ENCODE peak calls at places on chromosome 15, in seven cellular contexts. One of them, this sample, is unnamed.
A peak's percentile ranks its signal among the peaks of the same experiment; 100 is the strongest.

GRCh38 chr15:85693277-85693676 is 101.4 kb downstream of the KLHL25 start:
- DNase-seq in H9: no peak
- DNase-seq in neuronal stem cell: no peak
- DNase-seq in trophoblast cell: no peak
- DNase-seq in IMR-90: no peak
- DNase-seq in mesenchymal stem cell: no peak
- DNase-seq in mesendoderm: no peak
- DNase-seq in this sample: no peak

GRCh38 chr15:88803241-88803919 is at the start of gene ACAN:
- DNase-seq in H9: peak; percentile 64
- DNase-seq in neuronal stem cell: peak; percentile 57
- DNase-seq in trophoblast cell: no peak
- DNase-seq in IMR-90: no peak
- DNase-seq in mesenchymal stem cell: no peak
- DNase-seq in mesendoderm: peak; percentile 32
- DNase-seq in this sample: peak; percentile 80

GRCh38 chr15:56950979-56951378 is 32.5 kb downstream of the TCF12 start:
- DNase-seq in H9: no peak
- DNase-seq in neuronal stem cell: no peak
- DNase-seq in trophoblast cell: no peak
- DNase-seq in IMR-90: no peak
- DNase-seq in mesenchymal stem cell: no peak
- DNase-seq in mesendoderm: no peak
- DNase-seq in this sample: no peak

GRCh38 chr15:39631357-39631756 is 50.5 kb downstream of the THBS1 start:
- DNase-seq in H9: no peak
- DNase-seq in neuronal stem cell: no peak
- DNase-seq in trophoblast cell: no peak
- DNase-seq in IMR-90: peak; percentile 45
- DNase-seq in mesenchymal stem cell: no peak
- DNase-seq in mesendoderm: peak; percentile 10
- DNase-seq in this sample: no peak

GRCh38 chr15:80309769-80310384 is 57.9 kb upstream of the CTXND1 start:
- DNase-seq in H9: no peak
- DNase-seq in neuronal stem cell: peak; percentile 30
- DNase-seq in trophoblast cell: peak; percentile 12
- DNase-seq in IMR-90: peak; percentile 34
- DNase-seq in mesenchymal stem cell: peak; percentile 17
- DNase-seq in mesendoderm: peak; percentile 55
- DNase-seq in this sample: no peak

GRCh38 chr15:31930967-31931366 is 99.3 kb upstream of the CHRNA7 start:
- DNase-seq in H9: no peak
- DNase-seq in neuronal stem cell: no peak
- DNase-seq in trophoblast cell: no peak
- DNase-seq in IMR-90: no peak
- DNase-seq in mesenchymal stem cell: no peak
- DNase-seq in mesendoderm: no peak
- DNase-seq in this sample: no peak

GRCh38 chr15:62886431-62887071 is 156.0 kb upstream of the TPM1 start:
- DNase-seq in H9: peak; percentile 58
- DNase-seq in neuronal stem cell: peak; percentile 39
- DNase-seq in trophoblast cell: no peak
- DNase-seq in IMR-90: peak; percentile 37
- DNase-seq in mesenchymal stem cell: peak; percentile 31
- DNase-seq in mesendoderm: peak; percentile 38
- DNase-seq in this sample: no peak

GRCh38 chr15:45205192-45205591 is 17.4 kb upstream of the SHF start:
- DNase-seq in H9: peak; percentile 76
- DNase-seq in neuronal stem cell: peak; percentile 63
- DNase-seq in trophoblast cell: peak; percentile 78
- DNase-seq in IMR-90: peak; percentile 69
- DNase-seq in mesenchymal stem cell: peak; percentile 65
- DNase-seq in mesendoderm: peak; percentile 87
- DNase-seq in this sample: no peak

GRCh38 chr15:51203797-51204196 is 109.1 kb upstream of the TNFAIP8L3 start:
- DNase-seq in H9: no peak
- DNase-seq in neuronal stem cell: no peak
- DNase-seq in trophoblast cell: no peak
- DNase-seq in IMR-90: peak; percentile 74
- DNase-seq in mesenchymal stem cell: no peak
- DNase-seq in mesendoderm: no peak
- DNase-seq in this sample: no peak

GRCh38 chr15:53759333-53759975 is at the start of gene WDR72:
- DNase-seq in H9: peak; percentile 81
- DNase-seq in neuronal stem cell: peak; percentile 11
- DNase-seq in trophoblast cell: no peak
- DNase-seq in IMR-90: no peak
- DNase-seq in mesenchymal stem cell: no peak
- DNase-seq in mesendoderm: peak; percentile 47
- DNase-seq in this sample: no peak

GRCh38 chr15:31236184-31237041 is 90.2 kb upstream of the KLF13 start:
- DNase-seq in H9: no peak
- DNase-seq in neuronal stem cell: no peak
- DNase-seq in trophoblast cell: peak; percentile 72
- DNase-seq in IMR-90: peak; percentile 94
- DNase-seq in mesenchymal stem cell: peak; percentile 94
- DNase-seq in mesendoderm: peak; percentile 59
- DNase-seq in this sample: no peak

GRCh38 chr15:35141743-35142356 is 56.8 kb upstream of the NANOGP8 start:
- DNase-seq in H9: no peak
- DNase-seq in neuronal stem cell: no peak
- DNase-seq in trophoblast cell: peak; percentile 69
- DNase-seq in IMR-90: peak; percentile 96
- DNase-seq in mesenchymal stem cell: peak; percentile 91
- DNase-seq in mesendoderm: no peak
- DNase-seq in this sample: no peak

GRCh38 chr15:88730751-88731150 is 72.5 kb upstream of the ACAN start:
- DNase-seq in H9: no peak
- DNase-seq in neuronal stem cell: no peak
- DNase-seq in trophoblast cell: no peak
- DNase-seq in IMR-90: no peak
- DNase-seq in mesenchymal stem cell: no peak
- DNase-seq in mesendoderm: no peak
- DNase-seq in this sample: no peak

GRCh38 chr15:68618339-68619302 is 39.8 kb downstream of the CORO2B start:
- DNase-seq in H9: no peak
- DNase-seq in neuronal stem cell: no peak
- DNase-seq in trophoblast cell: peak; percentile 13
- DNase-seq in IMR-90: peak; percentile 70
- DNase-seq in mesenchymal stem cell: peak; percentile 65
- DNase-seq in mesendoderm: peak; percentile 30
- DNase-seq in this sample: no peak

GRCh38 chr15:31366169-31366734 is 39.6 kb downstream of the KLF13 start:
- DNase-seq in H9: peak; percentile 59
- DNase-seq in neuronal stem cell: no peak
- DNase-seq in trophoblast cell: no peak
- DNase-seq in IMR-90: no peak
- DNase-seq in mesenchymal stem cell: no peak
- DNase-seq in mesendoderm: peak; percentile 77
- DNase-seq in this sample: no peak

GRCh38 chr15:68553994-68554715 is 24.6 kb upstream of the CORO2B start:
- DNase-seq in H9: peak; percentile 72
- DNase-seq in neuronal stem cell: peak; percentile 79
- DNase-seq in trophoblast cell: peak; percentile 90
- DNase-seq in IMR-90: peak; percentile 58
- DNase-seq in mesenchymal stem cell: peak; percentile 65
- DNase-seq in mesendoderm: peak; percentile 76
- DNase-seq in this sample: peak; percentile 94

GRCh38 chr15:92306662-92307061 is 87.0 kb upstream of the ST8SIA2 start:
- DNase-seq in H9: peak; percentile 64
- DNase-seq in neuronal stem cell: peak; percentile 46
- DNase-seq in trophoblast cell: peak; percentile 10
- DNase-seq in IMR-90: no peak
- DNase-seq in mesenchymal stem cell: no peak
- DNase-seq in mesendoderm: peak; percentile 95
- DNase-seq in this sample: no peak

GRCh38 chr15:99014803-99015676 is 7.4 kb upstream of the PGPEP1L start:
- DNase-seq in H9: peak; percentile 84
- DNase-seq in neuronal stem cell: peak; percentile 78
- DNase-seq in trophoblast cell: peak; percentile 82
- DNase-seq in IMR-90: peak; percentile 72
- DNase-seq in mesenchymal stem cell: peak; percentile 78
- DNase-seq in mesendoderm: peak; percentile 87
- DNase-seq in this sample: peak; percentile 85

GRCh38 chr15:74203914-74204431 is 1.4 kb upstream of the STRA6 start:
- DNase-seq in H9: peak; percentile 69
- DNase-seq in neuronal stem cell: no peak
- DNase-seq in trophoblast cell: no peak
- DNase-seq in IMR-90: peak; percentile 80
- DNase-seq in mesenchymal stem cell: peak; percentile 77
- DNase-seq in mesendoderm: peak; percentile 88
- DNase-seq in this sample: no peak

GRCh38 chr15:37034392-37034791 is 66.0 kb downstream of the MEIS2 start:
- DNase-seq in H9: no peak
- DNase-seq in neuronal stem cell: no peak
- DNase-seq in trophoblast cell: no peak
- DNase-seq in IMR-90: no peak
- DNase-seq in mesenchymal stem cell: no peak
- DNase-seq in mesendoderm: no peak
- DNase-seq in this sample: no peak

GRCh38 chr15:37860896-37861295 is 73.5 kb upstream of the TMCO5A start:
- DNase-seq in H9: no peak
- DNase-seq in neuronal stem cell: no peak
- DNase-seq in trophoblast cell: no peak
- DNase-seq in IMR-90: no peak
- DNase-seq in mesenchymal stem cell: no peak
- DNase-seq in mesendoderm: no peak
- DNase-seq in this sample: no peak

GRCh38 chr15:88255496-88256171 is 905 bp downstream of the NTRK3 start:
- DNase-seq in H9: peak; percentile 56
- DNase-seq in neuronal stem cell: peak; percentile 63
- DNase-seq in trophoblast cell: peak; percentile 52
- DNase-seq in IMR-90: peak; percentile 20
- DNase-seq in mesenchymal stem cell: peak; percentile 54
- DNase-seq in mesendoderm: peak; percentile 56
- DNase-seq in this sample: peak; percentile 78

GRCh38 chr15:77557178-77557960 is 75.3 kb downstream of the LINGO1 start:
- DNase-seq in H9: no peak
- DNase-seq in neuronal stem cell: no peak
- DNase-seq in trophoblast cell: peak; percentile 74
- DNase-seq in IMR-90: no peak
- DNase-seq in mesenchymal stem cell: no peak
- DNase-seq in mesendoderm: peak; percentile 87
- DNase-seq in this sample: no peak

DNA sequence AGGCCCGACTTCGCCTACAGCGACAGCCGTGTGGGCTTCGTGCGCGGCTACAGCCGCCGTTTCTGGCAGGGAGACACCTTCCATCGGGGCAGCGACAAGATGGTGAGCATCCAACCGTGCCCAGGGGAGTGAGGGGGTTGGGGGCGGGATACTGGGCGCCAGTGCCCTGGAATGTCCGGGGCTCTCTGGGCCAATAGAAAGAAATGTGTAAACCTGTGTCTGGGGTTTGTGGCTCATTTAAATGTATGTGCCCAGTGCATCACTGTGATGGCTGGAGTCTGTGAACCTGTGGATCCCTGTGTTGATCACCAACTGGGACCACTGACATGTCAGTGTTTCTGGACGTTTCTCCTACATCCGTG is 423 bp downstream of the CHAC1 start:
- DNase-seq in H9: no peak
- DNase-seq in neuronal stem cell: no peak
- DNase-seq in trophoblast cell: no peak
- DNase-seq in IMR-90: no peak
- DNase-seq in mesenchymal stem cell: peak; percentile 28
- DNase-seq in mesendoderm: no peak
- DNase-seq in this sample: no peak
- H4K8ac ChIP-seq in H9: no peak overlapping the region
- H4K8ac ChIP-seq in neuronal stem cell: no peak overlapping the region
- H4K8ac ChIP-seq in trophoblast cell: peak overlapping the region; percentile 88
- H4K8ac ChIP-seq in IMR-90: peak overlapping the region; percentile 83
- H4K8ac ChIP-seq in mesenchymal stem cell: peak overlapping the region; percentile 19
- H4K8ac ChIP-seq in mesendoderm: no peak overlapping the region
- H4K8ac ChIP-seq in this sample: peak overlapping the region; percentile 87

GRCh38 chr15:27623560-27624305 is 475.4 kb downstream of the OCA2 start:
- DNase-seq in H9: no peak
- DNase-seq in neuronal stem cell: no peak
- DNase-seq in trophoblast cell: no peak
- DNase-seq in IMR-90: no peak
- DNase-seq in mesenchymal stem cell: no peak
- DNase-seq in mesendoderm: no peak
- DNase-seq in this sample: no peak
- H4K8ac ChIP-seq in H9: no peak overlapping the region
- H4K8ac ChIP-seq in neuronal stem cell: no peak overlapping the region
- H4K8ac ChIP-seq in trophoblast cell: no peak overlapping the region
- H4K8ac ChIP-seq in IMR-90: no peak overlapping the region
- H4K8ac ChIP-seq in mesenchymal stem cell: no peak overlapping the region
- H4K8ac ChIP-seq in mesendoderm: no peak overlapping the region
- H4K8ac ChIP-seq in this sample: no peak overlapping the region

GRCh38 chr15:67026171-67026967 is 39.0 kb upstream of the SMAD3 start:
- DNase-seq in H9: no peak
- DNase-seq in neuronal stem cell: no peak
- DNase-seq in trophoblast cell: peak; percentile 59
- DNase-seq in IMR-90: no peak
- DNase-seq in mesenchymal stem cell: no peak
- DNase-seq in mesendoderm: no peak
- DNase-seq in this sample: no peak

GRCh38 chr15:67024322-67024997 is 40.9 kb upstream of the SMAD3 start:
- DNase-seq in H9: no peak
- DNase-seq in neuronal stem cell: no peak
- DNase-seq in trophoblast cell: peak; percentile 98
- DNase-seq in IMR-90: peak; percentile 97
- DNase-seq in mesenchymal stem cell: peak; percentile 98
- DNase-seq in mesendoderm: peak; percentile 59
- DNase-seq in this sample: no peak

GRCh38 chr15:67023517-67024321 is 41.7 kb upstream of the SMAD3 start:
- DNase-seq in H9: no peak
- DNase-seq in neuronal stem cell: no peak
- DNase-seq in trophoblast cell: peak; percentile 95
- DNase-seq in IMR-90: no peak
- DNase-seq in mesenchymal stem cell: no peak
- DNase-seq in mesendoderm: no peak
- DNase-seq in this sample: no peak

GRCh38 chr15:67025719-67026118 is 39.7 kb upstream of the SMAD3 start:
- DNase-seq in H9: peak; percentile 12
- DNase-seq in neuronal stem cell: no peak
- DNase-seq in trophoblast cell: peak; percentile 62
- DNase-seq in IMR-90: peak; percentile 51
- DNase-seq in mesenchymal stem cell: peak; percentile 77
- DNase-seq in mesendoderm: no peak
- DNase-seq in this sample: no peak

DNA sequence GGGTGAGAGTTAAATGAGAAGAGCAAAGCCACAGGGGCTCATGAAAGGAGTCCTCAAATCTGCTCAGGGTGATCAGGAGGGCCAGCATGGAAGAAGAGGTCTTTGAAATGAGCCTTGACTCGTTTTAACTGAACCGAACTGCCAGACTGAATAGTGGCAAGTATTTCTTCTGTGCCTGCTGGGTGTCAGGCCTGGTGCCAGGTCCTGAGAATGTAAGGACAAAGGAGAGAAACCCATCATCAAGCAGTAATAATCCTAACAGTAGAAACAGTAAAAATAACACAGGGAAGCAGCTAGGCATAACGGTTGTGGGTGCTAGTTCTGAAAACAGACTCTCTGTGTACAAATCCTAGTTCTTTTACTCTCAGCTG is 40.4 kb upstream of the SMAD3 start:
- DNase-seq in H9: no peak
- DNase-seq in neuronal stem cell: no peak
- DNase-seq in trophoblast cell: no peak
- DNase-seq in IMR-90: no peak
- DNase-seq in mesenchymal stem cell: peak; percentile 40
- DNase-seq in mesendoderm: no peak
- DNase-seq in this sample: no peak
- H4K8ac ChIP-seq in H9: no peak overlapping the region
- H4K8ac ChIP-seq in neuronal stem cell: no peak overlapping the region
- H4K8ac ChIP-seq in trophoblast cell: peak overlapping the region; percentile 48
- H4K8ac ChIP-seq in IMR-90: peak overlapping the region; percentile 88
- H4K8ac ChIP-seq in mesenchymal stem cell: peak overlapping the region; percentile 38
- H4K8ac ChIP-seq in mesendoderm: no peak overlapping the region
- H4K8ac ChIP-seq in this sample: no peak overlapping the region

GRCh38 chr15:71646767-71647478 is 163.4 kb upstream of the NR2E3 start:
- DNase-seq in H9: no peak
- DNase-seq in neuronal stem cell: no peak
- DNase-seq in trophoblast cell: no peak
- DNase-seq in IMR-90: no peak
- DNase-seq in mesenchymal stem cell: no peak
- DNase-seq in mesendoderm: no peak
- DNase-seq in this sample: no peak
- H4K8ac ChIP-seq in H9: no peak overlapping the region
- H4K8ac ChIP-seq in neuronal stem cell: no peak overlapping the region
- H4K8ac ChIP-seq in trophoblast cell: no peak overlapping the region
- H4K8ac ChIP-seq in IMR-90: no peak overlapping the region
- H4K8ac ChIP-seq in mesenchymal stem cell: no peak overlapping the region
- H4K8ac ChIP-seq in mesendoderm: no peak overlapping the region
- H4K8ac ChIP-seq in this sample: no peak overlapping the region